ENCODE peak calls at places on chromosomes 16 and 17, in six cellular contexts. One of them, this sample, is unnamed.

GRCh38 chr17:21286066-21286770 is 1.7 kb downstream of the MAP2K3 start:
- DNase-seq in anterior cingulate cortex: no peak
- DNase-seq in ELR: peak
- DNase-seq in NCI-H1105: peak
- DNase-seq in progenitor cell of endocrine pancreas: no peak
- DNase-seq in AG08396: peak
- DNase-seq in this sample: no peak

GRCh38 chr17:11209906-11210305 is 31.1 kb upstream of the SHISA6 start:
- DNase-seq in ELR: no peak
- DNase-seq in progenitor cell of endocrine pancreas: no peak
- DNase-seq in anterior cingulate cortex: no peak
- DNase-seq in AG08396: no peak
- DNase-seq in NCI-H1105: no peak
- DNase-seq in this sample: no peak

GRCh38 chr17:76053230-76054111 is 18.8 kb downstream of the SRP68 start:
- DNase-seq in NCI-H1105: no peak
- DNase-seq in ELR: peak
- DNase-seq in anterior cingulate cortex: no peak
- DNase-seq in progenitor cell of endocrine pancreas: no peak
- DNase-seq in AG08396: peak
- DNase-seq in this sample: no peak

GRCh38 chr17:50516980-50517379 is 8.7 kb downstream of the MYCBPAP start:
- DNase-seq in NCI-H1105: no peak
- DNase-seq in progenitor cell of endocrine pancreas: no peak
- DNase-seq in ELR: peak
- DNase-seq in AG08396: no peak
- DNase-seq in anterior cingulate cortex: no peak
- DNase-seq in this sample: no peak

GRCh38 chr16:12027091-12027490 is 50.6 kb downstream of the SNX29 start:
- DNase-seq in AG08396: no peak
- DNase-seq in ELR: no peak
- DNase-seq in NCI-H1105: peak
- DNase-seq in progenitor cell of endocrine pancreas: no peak
- DNase-seq in anterior cingulate cortex: no peak
- DNase-seq in this sample: no peak

GRCh38 chr17:45705123-45706009 is 78.8 kb upstream of the CRHR1 start:
- DNase-seq in AG08396: no peak
- DNase-seq in ELR: peak
- DNase-seq in anterior cingulate cortex: no peak
- DNase-seq in progenitor cell of endocrine pancreas: no peak
- DNase-seq in NCI-H1105: no peak
- DNase-seq in this sample: no peak

GRCh38 chr16:88977845-88978607 is 1.0 kb upstream of the CBFA2T3 start:
- DNase-seq in AG08396: no peak
- DNase-seq in progenitor cell of endocrine pancreas: no peak
- DNase-seq in NCI-H1105: no peak
- DNase-seq in ELR: no peak
- DNase-seq in anterior cingulate cortex: no peak
- DNase-seq in this sample: no peak

GRCh38 chr16:83441523-83441922 is 366.3 kb upstream of the HSBP1 start:
- DNase-seq in progenitor cell of endocrine pancreas: no peak
- DNase-seq in ELR: peak
- DNase-seq in anterior cingulate cortex: no peak
- DNase-seq in NCI-H1105: no peak
- DNase-seq in AG08396: no peak
- DNase-seq in this sample: no peak

GRCh38 chr17:32998893-32999240 is 7.2 kb downstream of the SPACA3 start:
- DNase-seq in NCI-H1105: no peak
- DNase-seq in anterior cingulate cortex: no peak
- DNase-seq in ELR: peak
- DNase-seq in AG08396: peak
- DNase-seq in progenitor cell of endocrine pancreas: no peak
- DNase-seq in this sample: no peak

GRCh38 chr16:66426112-66427035 is 721 bp upstream of the BEAN1 start:
- DNase-seq in anterior cingulate cortex: no peak
- DNase-seq in progenitor cell of endocrine pancreas: no peak
- DNase-seq in ELR: peak
- DNase-seq in AG08396: no peak
- DNase-seq in NCI-H1105: no peak
- DNase-seq in this sample: no peak

GRCh38 chr17:58630883-58631522 is 60.8 kb downstream of the TEX14 start:
- DNase-seq in NCI-H1105: peak
- DNase-seq in progenitor cell of endocrine pancreas: no peak
- DNase-seq in ELR: peak
- DNase-seq in AG08396: no peak
- DNase-seq in anterior cingulate cortex: peak
- DNase-seq in this sample: peak

GRCh38 chr16:47311738-47312505 is 148.9 kb downstream of the ITFG1 start:
- DNase-seq in AG08396: no peak
- DNase-seq in anterior cingulate cortex: no peak
- DNase-seq in NCI-H1105: peak
- DNase-seq in ELR: peak
- DNase-seq in progenitor cell of endocrine pancreas: no peak
- DNase-seq in this sample: peak

GRCh38 chr16:21194771-21195301 is 16.5 kb downstream of the ZP2 start:
- DNase-seq in ELR: peak
- DNase-seq in AG08396: peak
- DNase-seq in NCI-H1105: no peak
- DNase-seq in anterior cingulate cortex: no peak
- DNase-seq in progenitor cell of endocrine pancreas: no peak
- DNase-seq in this sample: no peak

This sample was measured in posterior cingulate gyrus.